ENCODE peak calls at places on chromosomes 5 and 9, in seven cellular contexts. One of them, this sample, is unnamed.
A peak's percentile ranks its signal among the peaks of the same experiment; 100 is the strongest.

GRCh38 chr5:13946111-13946510 is 1.6 kb upstream of the DNAH5 start:
- DNase-seq in GM12878: no peak
- DNase-seq in K562: no peak
- DNase-seq in HepG2: no peak
- DNase-seq in H1: no peak
- DNase-seq in SK-N-SH: no peak
- DNase-seq in GM12892: no peak
- DNase-seq in this sample: no peak

GRCh38 chr9:96232539-96233241 is 69.3 kb downstream of the HSD17B3 start:
- DNase-seq in GM12878: no peak
- DNase-seq in H1: no peak
- DNase-seq in SK-N-SH: peak; percentile 70
- DNase-seq in K562: peak; percentile 39
- DNase-seq in HepG2: peak; percentile 41
- DNase-seq in GM12892: no peak
- DNase-seq in this sample: no peak

GRCh38 chr9:137435381-137435891 is 5.7 kb downstream of the ENTPD8 start:
- DNase-seq in GM12878: no peak
- DNase-seq in GM12892: no peak
- DNase-seq in SK-N-SH: no peak
- DNase-seq in K562: no peak
- DNase-seq in HepG2: no peak
- DNase-seq in H1: no peak
- DNase-seq in this sample: no peak

GRCh38 chr9:120914410-120914809 is 12.2 kb downstream of the TRAF1 start:
- DNase-seq in H1: no peak
- DNase-seq in SK-N-SH: no peak
- DNase-seq in GM12878: no peak
- DNase-seq in HepG2: no peak
- DNase-seq in GM12892: no peak
- DNase-seq in K562: no peak
- DNase-seq in this sample: no peak

GRCh38 chr5:137758121-137758520 is 4.0 kb upstream of the HNRNPA0 start:
- DNase-seq in SK-N-SH: no peak
- DNase-seq in GM12892: no peak
- DNase-seq in HepG2: no peak
- DNase-seq in H1: no peak
- DNase-seq in GM12878: no peak
- DNase-seq in K562: no peak
- DNase-seq in this sample: no peak

GRCh38 chr9:99398241-99398640 is 176.2 kb downstream of the SEC61B start:
- DNase-seq in H1: no peak
- DNase-seq in GM12892: no peak
- DNase-seq in HepG2: no peak
- DNase-seq in SK-N-SH: no peak
- DNase-seq in K562: no peak
- DNase-seq in GM12878: no peak
- DNase-seq in this sample: no peak

GRCh38 chr9:130182090-130182909 is 10.1 kb downstream of the NCS1 start:
- DNase-seq in K562: peak; percentile 50
- DNase-seq in GM12892: no peak
- DNase-seq in H1: no peak
- DNase-seq in HepG2: no peak
- DNase-seq in GM12878: no peak
- DNase-seq in SK-N-SH: no peak
- DNase-seq in this sample: no peak

GRCh38 chr9:116336133-116336862 is 182.7 kb downstream of the PAPPA start:
- DNase-seq in SK-N-SH: no peak
- DNase-seq in GM12878: no peak
- DNase-seq in H1: no peak
- DNase-seq in HepG2: peak; percentile 67
- DNase-seq in GM12892: no peak
- DNase-seq in K562: no peak
- DNase-seq in this sample: no peak

GRCh38 chr5:140240987-140241706 is 61.8 kb downstream of the PFDN1 start:
- DNase-seq in SK-N-SH: peak; percentile 85
- DNase-seq in GM12878: no peak
- DNase-seq in HepG2: peak; percentile 79
- DNase-seq in H1: no peak
- DNase-seq in K562: peak; percentile 40
- DNase-seq in GM12892: no peak
- DNase-seq in this sample: no peak

GRCh38 chr5:55220433-55221185 is 6.5 kb downstream of the MCIDAS start:
- DNase-seq in SK-N-SH: peak; percentile 56
- DNase-seq in GM12892: no peak
- DNase-seq in H1: no peak
- DNase-seq in GM12878: no peak
- DNase-seq in K562: no peak
- DNase-seq in HepG2: no peak
- DNase-seq in this sample: no peak

GRCh38 chr9:94950733-94951590 is 224.5 kb downstream of the AOPEP start:
- DNase-seq in GM12878: no peak
- DNase-seq in GM12892: no peak
- DNase-seq in HepG2: peak; percentile 88
- DNase-seq in K562: no peak
- DNase-seq in H1: no peak
- DNase-seq in SK-N-SH: no peak
- DNase-seq in this sample: no peak

GRCh38 chr5:151384106-151384505 is 36.7 kb upstream of the SLC36A2 start:
- DNase-seq in SK-N-SH: no peak
- DNase-seq in GM12892: no peak
- DNase-seq in K562: no peak
- DNase-seq in GM12878: no peak
- DNase-seq in H1: no peak
- DNase-seq in HepG2: no peak
- DNase-seq in this sample: no peak

GRCh38 chr9:108609227-108609894 is 246.4 kb downstream of the ACTL7B start:
- DNase-seq in GM12892: no peak
- DNase-seq in K562: no peak
- DNase-seq in SK-N-SH: no peak
- DNase-seq in H1: no peak
- DNase-seq in HepG2: no peak
- DNase-seq in GM12878: no peak
- DNase-seq in this sample: no peak

GRCh38 chr5:56693220-56693579 is 122.1 kb upstream of the MAP3K1 start:
- DNase-seq in HepG2: no peak
- DNase-seq in GM12878: no peak
- DNase-seq in K562: no peak
- DNase-seq in SK-N-SH: no peak
- DNase-seq in GM12892: no peak
- DNase-seq in H1: no peak
- DNase-seq in this sample: no peak

GRCh38 chr5:104352954-104353353 is 790.4 kb upstream of the NUDT12 start:
- DNase-seq in H1: no peak
- DNase-seq in K562: no peak
- DNase-seq in GM12892: no peak
- DNase-seq in GM12878: no peak
- DNase-seq in SK-N-SH: no peak
- DNase-seq in HepG2: no peak
- DNase-seq in this sample: no peak

GRCh38 chr9:134870311-134870694 is 10.3 kb upstream of the FCN2 start:
- DNase-seq in K562: no peak
- DNase-seq in H1: no peak
- DNase-seq in SK-N-SH: no peak
- DNase-seq in GM12892: no peak
- DNase-seq in HepG2: no peak
- DNase-seq in GM12878: no peak
- DNase-seq in this sample: no peak

GRCh38 chr5:149724130-149724850 is 5.8 kb upstream of the PPARGC1B start:
- DNase-seq in SK-N-SH: no peak
- DNase-seq in GM12878: peak; percentile 43
- DNase-seq in HepG2: no peak
- DNase-seq in GM12892: peak; percentile 34
- DNase-seq in H1: no peak
- DNase-seq in K562: no peak
- DNase-seq in this sample: peak; percentile 33

GRCh38 chr5:148897842-148898241 is 71.4 kb downstream of the ADRB2 start:
- DNase-seq in K562: no peak
- DNase-seq in HepG2: no peak
- DNase-seq in GM12878: no peak
- DNase-seq in GM12892: no peak
- DNase-seq in SK-N-SH: no peak
- DNase-seq in H1: no peak
- DNase-seq in this sample: no peak

GRCh38 chr9:121650220-121651013 is 1.0 kb upstream of the DAB2IP start:
- DNase-seq in GM12892: no peak
- DNase-seq in HepG2: peak; percentile 42
- DNase-seq in SK-N-SH: peak; percentile 91
- DNase-seq in H1: peak; percentile 70
- DNase-seq in K562: peak; percentile 65
- DNase-seq in GM12878: no peak
- DNase-seq in this sample: no peak

GRCh38 chr9:18863821-18864220 is 169.2 kb downstream of the SAXO1 start:
- DNase-seq in K562: no peak
- DNase-seq in GM12878: no peak
- DNase-seq in GM12892: no peak
- DNase-seq in H1: no peak
- DNase-seq in SK-N-SH: no peak
- DNase-seq in HepG2: no peak
- DNase-seq in this sample: no peak

GRCh38 chr5:91130759-91131158 is 252.4 kb downstream of the ARRDC3 start:
- DNase-seq in GM12878: no peak
- DNase-seq in K562: no peak
- DNase-seq in SK-N-SH: no peak
- DNase-seq in GM12892: no peak
- DNase-seq in H1: no peak
- DNase-seq in HepG2: no peak
- DNase-seq in this sample: no peak

GRCh38 chr9:127884976-127885490 is 7.6 kb upstream of the AK1 start:
- DNase-seq in H1: no peak
- DNase-seq in GM12892: no peak
- DNase-seq in K562: no peak
- DNase-seq in SK-N-SH: no peak
- DNase-seq in GM12878: no peak
- DNase-seq in HepG2: no peak
- DNase-seq in this sample: no peak
- TF ChIP-seq TAF1 in H1: no peak
- TF ChIP-seq TAF1 in GM12892: no peak
- TF ChIP-seq TAF1 in K562: no peak
- TF ChIP-seq TAF1 in SK-N-SH: no peak
- TF ChIP-seq TAF1 in GM12878: no peak
- TF ChIP-seq TAF1 in HepG2: no peak
- TF ChIP-seq TAF1 in this sample: no peak

DNA sequence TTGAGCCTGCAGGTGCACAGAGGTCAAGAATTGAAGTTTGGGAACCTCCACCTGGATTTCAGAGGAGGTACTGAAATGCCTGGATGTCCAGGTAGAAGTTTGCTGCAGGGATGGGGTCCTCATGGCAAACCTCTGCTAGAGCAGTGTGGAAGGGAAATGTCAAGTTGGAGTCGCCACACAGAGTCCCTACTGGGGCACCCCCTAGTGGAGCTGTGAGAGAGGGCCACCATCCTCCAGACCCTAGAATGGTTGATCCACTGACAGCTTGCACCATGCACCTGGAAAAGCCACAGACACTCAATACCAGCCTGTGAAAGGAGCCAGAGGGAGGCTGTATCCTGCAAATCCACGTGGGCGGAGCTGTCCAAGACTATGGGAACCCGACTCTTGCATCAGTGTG is 78.0 kb downstream of the GABRA1 start:
- DNase-seq in GM12892: no peak
- DNase-seq in H1: no peak
- DNase-seq in GM12878: no peak
- DNase-seq in HepG2: no peak
- DNase-seq in K562: no peak
- DNase-seq in SK-N-SH: no peak
- DNase-seq in this sample: no peak
- TF ChIP-seq TAF1 in GM12892: no peak
- TF ChIP-seq TAF1 in H1: no peak
- TF ChIP-seq TAF1 in GM12878: no peak
- TF ChIP-seq TAF1 in HepG2: no peak
- TF ChIP-seq TAF1 in K562: no peak
- TF ChIP-seq TAF1 in SK-N-SH: no peak
- TF ChIP-seq TAF1 in this sample: no peak

GRCh38 chr5:19923742-19924141 is 64.3 kb downstream of the CDH18 start:
- DNase-seq in HepG2: no peak
- DNase-seq in SK-N-SH: no peak
- DNase-seq in GM12878: no peak
- DNase-seq in K562: no peak
- DNase-seq in GM12892: no peak
- DNase-seq in H1: no peak
- DNase-seq in this sample: no peak
- TF ChIP-seq TAF1 in HepG2: no peak
- TF ChIP-seq TAF1 in SK-N-SH: no peak
- TF ChIP-seq TAF1 in GM12878: no peak
- TF ChIP-seq TAF1 in K562: no peak
- TF ChIP-seq TAF1 in GM12892: no peak
- TF ChIP-seq TAF1 in H1: no peak
- TF ChIP-seq TAF1 in this sample: no peak

GRCh38 chr5:135814254-135814653 is 20.2 kb upstream of the SLC25A48 start:
- DNase-seq in GM12892: no peak
- DNase-seq in HepG2: no peak
- DNase-seq in K562: no peak
- DNase-seq in SK-N-SH: no peak
- DNase-seq in GM12878: no peak
- DNase-seq in H1: no peak
- DNase-seq in this sample: no peak
- TF ChIP-seq TAF1 in GM12892: no peak
- TF ChIP-seq TAF1 in HepG2: no peak
- TF ChIP-seq TAF1 in K562: no peak
- TF ChIP-seq TAF1 in SK-N-SH: no peak
- TF ChIP-seq TAF1 in GM12878: no peak
- TF ChIP-seq TAF1 in H1: no peak
- TF ChIP-seq TAF1 in this sample: no peak

DNA sequence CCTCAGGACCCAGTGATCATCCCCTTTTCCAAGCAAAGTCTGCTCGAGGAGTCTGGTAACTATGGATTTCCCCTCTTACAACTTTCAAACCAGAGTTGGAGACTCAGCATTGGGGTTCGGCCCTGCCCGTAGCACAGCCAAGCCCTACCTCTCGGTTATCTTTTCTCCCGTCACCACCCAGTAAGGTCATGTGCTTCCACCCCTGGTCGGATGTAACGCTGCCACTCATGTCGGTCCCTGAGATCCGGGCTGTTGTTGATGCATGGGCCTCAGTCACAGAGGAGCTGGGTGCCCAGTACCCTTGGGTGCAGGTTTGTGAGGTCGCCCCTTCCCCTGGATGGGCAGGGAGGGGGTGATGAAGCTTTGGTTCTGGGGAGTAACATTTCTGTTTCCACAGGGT is 1.2 kb downstream of the GALT start:
- DNase-seq in SK-N-SH: no peak
- DNase-seq in HepG2: no peak
- DNase-seq in H1: no peak
- DNase-seq in GM12878: no peak
- DNase-seq in GM12892: no peak
- DNase-seq in K562: no peak
- DNase-seq in this sample: no peak
- TF ChIP-seq TAF1 in SK-N-SH: no peak
- TF ChIP-seq TAF1 in HepG2: no peak
- TF ChIP-seq TAF1 in H1: no peak
- TF ChIP-seq TAF1 in GM12878: no peak
- TF ChIP-seq TAF1 in GM12892: no peak
- TF ChIP-seq TAF1 in K562: no peak
- TF ChIP-seq TAF1 in this sample: no peak